ENCODE peak calls at places on chromosomes 16 and 17, in six cellular contexts. One of them, this sample, is unnamed.

GRCh38 chr16:30349695-30350094 is 5.4 kb downstream of the CD2BP2 start:
- DNase-seq in H1: no peak
- DNase-seq in WTC11: no peak
- DNase-seq in GM12878: peak
- DNase-seq in K562: no peak
- DNase-seq in HCT116: no peak
- DNase-seq in this sample: no peak

GRCh38 chr17:81429353-81429774 is 34.1 kb downstream of the BAHCC1 start:
- DNase-seq in H1: no peak
- DNase-seq in WTC11: no peak
- DNase-seq in GM12878: no peak
- DNase-seq in K562: no peak
- DNase-seq in HCT116: no peak
- DNase-seq in this sample: no peak

GRCh38 chr16:57601801-57602478 is 26.5 kb upstream of the ADGRG1 start:
- DNase-seq in H1: no peak
- DNase-seq in WTC11: no peak
- DNase-seq in GM12878: peak
- DNase-seq in K562: peak
- DNase-seq in HCT116: no peak
- DNase-seq in this sample: no peak

GRCh38 chr16:82004651-82005490 is 6.4 kb downstream of the SDR42E1 start:
- DNase-seq in H1: no peak
- DNase-seq in WTC11: no peak
- DNase-seq in GM12878: no peak
- DNase-seq in K562: no peak
- DNase-seq in HCT116: no peak
- DNase-seq in this sample: no peak

GRCh38 chr17:57331423-57331822 is 75.1 kb downstream of the MSI2 start:
- DNase-seq in H1: no peak
- DNase-seq in WTC11: no peak
- DNase-seq in GM12878: no peak
- DNase-seq in K562: no peak
- DNase-seq in HCT116: no peak
- DNase-seq in this sample: no peak

GRCh38 chr16:78122774-78123315 is 23.4 kb downstream of the WWOX start:
- DNase-seq in H1: no peak
- DNase-seq in WTC11: no peak
- DNase-seq in GM12878: no peak
- DNase-seq in K562: peak
- DNase-seq in HCT116: peak
- DNase-seq in this sample: peak

GRCh38 chr16:53055603-53056527 is 1.1 kb downstream of the CHD9 start:
- DNase-seq in H1: no peak
- DNase-seq in WTC11: no peak
- DNase-seq in GM12878: no peak
- DNase-seq in K562: peak
- DNase-seq in HCT116: no peak
- DNase-seq in this sample: peak

GRCh38 chr16:67429799-67430503 is 970 bp upstream of the HSD11B2 start:
- DNase-seq in H1: no peak
- DNase-seq in WTC11: no peak
- DNase-seq in GM12878: no peak
- DNase-seq in K562: no peak
- DNase-seq in HCT116: no peak
- DNase-seq in this sample: no peak

GRCh38 chr17:63173903-63174302 is 207.9 kb downstream of the TANC2 start:
- DNase-seq in H1: no peak
- DNase-seq in WTC11: no peak
- DNase-seq in GM12878: no peak
- DNase-seq in K562: no peak
- DNase-seq in HCT116: no peak
- DNase-seq in this sample: no peak

GRCh38 chr17:9036336-9036735 is 15.0 kb downstream of the NTN1 start:
- DNase-seq in H1: no peak
- DNase-seq in WTC11: no peak
- DNase-seq in GM12878: no peak
- DNase-seq in K562: no peak
- DNase-seq in HCT116: no peak
- DNase-seq in this sample: no peak

GRCh38 chr17:40883960-40884359 is 1.1 kb downstream of the KRT20 start:
- DNase-seq in H1: no peak
- DNase-seq in WTC11: no peak
- DNase-seq in GM12878: no peak
- DNase-seq in K562: no peak
- DNase-seq in HCT116: no peak
- DNase-seq in this sample: no peak

GRCh38 chr16:47461598-47462266 is 601 bp downstream of the PHKB start:
- DNase-seq in H1: no peak
- DNase-seq in WTC11: no peak
- DNase-seq in GM12878: no peak
- DNase-seq in K562: peak
- DNase-seq in HCT116: peak
- DNase-seq in this sample: peak
- TF ChIP-seq ATF3 in H1: no peak
- TF ChIP-seq ATF3 in WTC11: no peak
- TF ChIP-seq ATF3 in GM12878: no peak
- TF ChIP-seq ATF3 in K562: no peak
- TF ChIP-seq ATF3 in HCT116: no peak
- TF ChIP-seq ATF3 in this sample: no peak

GRCh38 chr17:17226451-17227265 is 10.3 kb downstream of the FLCN start:
- DNase-seq in H1: no peak
- DNase-seq in WTC11: no peak
- DNase-seq in GM12878: no peak
- DNase-seq in K562: no peak
- DNase-seq in HCT116: no peak
- DNase-seq in this sample: no peak
- TF ChIP-seq ATF3 in H1: no peak
- TF ChIP-seq ATF3 in WTC11: no peak
- TF ChIP-seq ATF3 in GM12878: no peak
- TF ChIP-seq ATF3 in K562: no peak
- TF ChIP-seq ATF3 in HCT116: no peak
- TF ChIP-seq ATF3 in this sample: no peak

DNA sequence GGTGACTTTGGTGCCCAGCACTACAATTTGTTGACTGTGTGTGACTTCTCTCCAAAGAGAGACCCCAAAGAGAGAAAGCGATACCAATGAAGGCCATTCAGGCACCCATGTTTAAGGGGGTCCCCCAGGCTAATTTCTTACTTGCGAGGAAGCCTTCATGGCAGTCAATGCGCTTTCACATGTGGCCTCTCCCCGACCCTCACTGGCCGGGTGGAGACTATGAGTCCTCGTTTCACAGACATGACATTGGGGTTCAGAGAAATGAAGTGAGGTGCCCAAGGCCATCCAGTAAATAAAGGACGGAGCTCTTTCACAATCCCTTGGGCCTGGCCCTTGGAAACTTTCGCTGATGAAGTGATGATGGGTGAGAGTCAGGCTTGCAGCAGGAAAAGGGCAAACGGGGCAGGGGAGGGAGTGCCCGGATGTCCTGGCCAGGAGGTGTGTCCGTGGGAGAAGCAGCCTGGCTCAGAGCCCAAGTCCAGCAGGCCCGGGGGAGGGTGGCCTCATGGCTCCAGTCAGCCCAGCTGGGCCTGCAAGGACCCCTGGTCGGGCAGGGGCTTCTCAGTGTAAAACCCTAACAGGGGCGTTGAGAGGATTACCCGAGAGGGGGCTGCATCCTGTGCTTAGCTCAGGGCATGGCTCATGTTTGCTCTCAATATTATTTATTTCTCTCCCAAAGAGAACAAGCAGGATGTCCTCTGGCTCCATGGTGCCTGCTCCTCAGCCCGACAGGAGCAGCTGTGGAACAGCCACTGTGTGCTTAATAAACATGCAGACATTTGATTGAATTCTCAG is 14.7 kb downstream of the TBX2 start:
- DNase-seq in H1: no peak
- DNase-seq in WTC11: no peak
- DNase-seq in GM12878: no peak
- DNase-seq in K562: peak
- DNase-seq in HCT116: no peak
- DNase-seq in this sample: no peak
- TF ChIP-seq ATF3 in H1: no peak
- TF ChIP-seq ATF3 in WTC11: no peak
- TF ChIP-seq ATF3 in GM12878: no peak
- TF ChIP-seq ATF3 in K562: no peak
- TF ChIP-seq ATF3 in HCT116: no peak
- TF ChIP-seq ATF3 in this sample: no peak

GRCh38 chr16:1385232-1385631 is 29.3 kb downstream of the UNKL start:
- DNase-seq in H1: no peak
- DNase-seq in WTC11: no peak
- DNase-seq in GM12878: no peak
- DNase-seq in K562: no peak
- DNase-seq in HCT116: no peak
- DNase-seq in this sample: no peak
- TF ChIP-seq ATF3 in H1: no peak
- TF ChIP-seq ATF3 in WTC11: no peak
- TF ChIP-seq ATF3 in GM12878: no peak
- TF ChIP-seq ATF3 in K562: no peak
- TF ChIP-seq ATF3 in HCT116: no peak
- TF ChIP-seq ATF3 in this sample: no peak

GRCh38 chr17:79741751-79742588 is 11.2 kb downstream of the ENPP7 start:
- DNase-seq in H1: peak
- DNase-seq in WTC11: peak
- DNase-seq in GM12878: no peak
- DNase-seq in K562: peak
- DNase-seq in HCT116: peak
- DNase-seq in this sample: peak
- TF ChIP-seq ATF3 in H1: no peak
- TF ChIP-seq ATF3 in WTC11: no peak
- TF ChIP-seq ATF3 in GM12878: no peak
- TF ChIP-seq ATF3 in K562: no peak
- TF ChIP-seq ATF3 in HCT116: no peak
- TF ChIP-seq ATF3 in this sample: peak

GRCh38 chr16:13064821-13065220 is 163.4 kb downstream of the SHISA9 start:
- DNase-seq in H1: no peak
- DNase-seq in WTC11: no peak
- DNase-seq in GM12878: no peak
- DNase-seq in K562: no peak
- DNase-seq in HCT116: no peak
- DNase-seq in this sample: no peak
- TF ChIP-seq ATF3 in H1: no peak
- TF ChIP-seq ATF3 in WTC11: no peak
- TF ChIP-seq ATF3 in GM12878: no peak
- TF ChIP-seq ATF3 in K562: no peak
- TF ChIP-seq ATF3 in HCT116: no peak
- TF ChIP-seq ATF3 in this sample: no peak

GRCh38 chr16:87715658-87716057 is 50.1 kb downstream of the KLHDC4 start:
- DNase-seq in H1: no peak
- DNase-seq in WTC11: no peak
- DNase-seq in GM12878: no peak
- DNase-seq in K562: no peak
- DNase-seq in HCT116: no peak
- DNase-seq in this sample: no peak
- TF ChIP-seq ATF3 in H1: no peak
- TF ChIP-seq ATF3 in WTC11: no peak
- TF ChIP-seq ATF3 in GM12878: no peak
- TF ChIP-seq ATF3 in K562: no peak
- TF ChIP-seq ATF3 in HCT116: no peak
- TF ChIP-seq ATF3 in this sample: no peak

DNA sequence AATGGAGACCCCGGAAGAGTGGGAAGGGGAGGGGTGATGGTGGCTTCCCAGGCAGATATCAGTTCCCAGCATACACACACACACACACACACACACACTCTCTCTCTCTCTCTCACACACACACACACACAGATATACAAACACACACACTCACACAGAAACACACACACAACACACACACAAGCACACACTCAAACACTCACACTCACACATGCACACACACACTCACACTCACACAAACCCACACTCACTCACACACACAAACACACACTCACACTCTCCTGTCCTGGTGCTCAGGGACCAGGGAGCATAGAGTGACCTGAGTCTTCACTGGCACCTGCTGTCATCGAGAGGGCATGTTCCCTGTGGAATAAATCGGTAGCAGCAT is 5.6 kb downstream of the CA4 start:
- DNase-seq in H1: no peak
- DNase-seq in WTC11: no peak
- DNase-seq in GM12878: no peak
- DNase-seq in K562: no peak
- DNase-seq in HCT116: no peak
- DNase-seq in this sample: no peak
- TF ChIP-seq ATF3 in H1: no peak
- TF ChIP-seq ATF3 in WTC11: no peak
- TF ChIP-seq ATF3 in GM12878: no peak
- TF ChIP-seq ATF3 in K562: no peak
- TF ChIP-seq ATF3 in HCT116: no peak
- TF ChIP-seq ATF3 in this sample: no peak